ENCODE peak calls at places on chromosome 22, in nine cellular contexts. One of them, this sample, is unnamed.

GRCh38 chr22:19891350-19892248 is 36.9 kb upstream of the GNB1L start:
- DNase-seq in BJ: no peak
- DNase-seq in breast epithelium: no peak
- DNase-seq in naive thymus-derived CD4-positive, alpha-beta T cell: peak
- DNase-seq in psoas muscle: no peak
- DNase-seq in iPS DF 6.9: peak
- DNase-seq in left lung: no peak
- DNase-seq in A549: no peak
- DNase-seq in brain microvascular endothelial cell: peak
- DNase-seq in this sample: peak

GRCh38 chr22:20930004-20930403 is 12.8 kb downstream of the CRKL start:
- DNase-seq in BJ: no peak
- DNase-seq in breast epithelium: no peak
- DNase-seq in naive thymus-derived CD4-positive, alpha-beta T cell: no peak
- DNase-seq in psoas muscle: no peak
- DNase-seq in iPS DF 6.9: no peak
- DNase-seq in left lung: no peak
- DNase-seq in A549: no peak
- DNase-seq in brain microvascular endothelial cell: no peak
- DNase-seq in this sample: no peak

GRCh38 chr22:47056361-47056760 is 293.9 kb downstream of the TBC1D22A start:
- DNase-seq in BJ: no peak
- DNase-seq in breast epithelium: no peak
- DNase-seq in naive thymus-derived CD4-positive, alpha-beta T cell: no peak
- DNase-seq in psoas muscle: no peak
- DNase-seq in iPS DF 6.9: no peak
- DNase-seq in left lung: no peak
- DNase-seq in A549: no peak
- DNase-seq in brain microvascular endothelial cell: no peak
- DNase-seq in this sample: no peak

GRCh38 chr22:19503869-19504268 is 20.3 kb downstream of the CLDN5 start:
- DNase-seq in BJ: no peak
- DNase-seq in breast epithelium: no peak
- DNase-seq in naive thymus-derived CD4-positive, alpha-beta T cell: no peak
- DNase-seq in psoas muscle: no peak
- DNase-seq in iPS DF 6.9: no peak
- DNase-seq in left lung: no peak
- DNase-seq in A549: no peak
- DNase-seq in brain microvascular endothelial cell: no peak
- DNase-seq in this sample: no peak

GRCh38 chr22:31556627-31557203 is 60.4 kb downstream of the SFI1 start:
- DNase-seq in BJ: no peak
- DNase-seq in breast epithelium: no peak
- DNase-seq in naive thymus-derived CD4-positive, alpha-beta T cell: peak
- DNase-seq in psoas muscle: no peak
- DNase-seq in iPS DF 6.9: no peak
- DNase-seq in left lung: no peak
- DNase-seq in A549: peak
- DNase-seq in brain microvascular endothelial cell: peak
- DNase-seq in this sample: peak

GRCh38 chr22:37386441-37386840 is 40.8 kb downstream of the ELFN2 start:
- DNase-seq in BJ: no peak
- DNase-seq in breast epithelium: no peak
- DNase-seq in naive thymus-derived CD4-positive, alpha-beta T cell: no peak
- DNase-seq in psoas muscle: no peak
- DNase-seq in iPS DF 6.9: no peak
- DNase-seq in left lung: no peak
- DNase-seq in A549: no peak
- DNase-seq in brain microvascular endothelial cell: no peak
- DNase-seq in this sample: no peak

GRCh38 chr22:25210831-25211230 is 8.6 kb upstream of the CRYBB2 start:
- DNase-seq in BJ: no peak
- DNase-seq in breast epithelium: no peak
- DNase-seq in naive thymus-derived CD4-positive, alpha-beta T cell: no peak
- DNase-seq in psoas muscle: no peak
- DNase-seq in iPS DF 6.9: no peak
- DNase-seq in left lung: no peak
- DNase-seq in A549: no peak
- DNase-seq in brain microvascular endothelial cell: no peak
- DNase-seq in this sample: no peak

GRCh38 chr22:41998361-41999261 is at the start of gene WBP2NL:
- DNase-seq in BJ: peak
- DNase-seq in breast epithelium: peak
- DNase-seq in naive thymus-derived CD4-positive, alpha-beta T cell: peak
- DNase-seq in psoas muscle: peak
- DNase-seq in iPS DF 6.9: no peak
- DNase-seq in left lung: peak
- DNase-seq in A549: peak
- DNase-seq in brain microvascular endothelial cell: peak
- DNase-seq in this sample: no peak

GRCh38 chr22:19840059-19840458 is 14.6 kb downstream of the GNB1L start:
- DNase-seq in BJ: no peak
- DNase-seq in breast epithelium: no peak
- DNase-seq in naive thymus-derived CD4-positive, alpha-beta T cell: no peak
- DNase-seq in psoas muscle: no peak
- DNase-seq in iPS DF 6.9: no peak
- DNase-seq in left lung: no peak
- DNase-seq in A549: no peak
- DNase-seq in brain microvascular endothelial cell: no peak
- DNase-seq in this sample: no peak

GRCh38 chr22:32723632-32724031 is 77.9 kb upstream of the TIMP3 start:
- DNase-seq in BJ: peak
- DNase-seq in breast epithelium: no peak
- DNase-seq in naive thymus-derived CD4-positive, alpha-beta T cell: peak
- DNase-seq in psoas muscle: peak
- DNase-seq in iPS DF 6.9: no peak
- DNase-seq in left lung: peak
- DNase-seq in A549: no peak
- DNase-seq in brain microvascular endothelial cell: peak
- DNase-seq in this sample: peak

GRCh38 chr22:27801197-27801615 is 350 bp downstream of the MN1 start:
- DNase-seq in BJ: no peak
- DNase-seq in breast epithelium: no peak
- DNase-seq in naive thymus-derived CD4-positive, alpha-beta T cell: peak
- DNase-seq in psoas muscle: peak
- DNase-seq in iPS DF 6.9: no peak
- DNase-seq in left lung: no peak
- DNase-seq in A549: peak
- DNase-seq in brain microvascular endothelial cell: no peak
- DNase-seq in this sample: peak

GRCh38 chr22:44924098-44924497 is 85.7 kb downstream of the PHF21B start:
- DNase-seq in BJ: no peak
- DNase-seq in breast epithelium: no peak
- DNase-seq in naive thymus-derived CD4-positive, alpha-beta T cell: no peak
- DNase-seq in psoas muscle: no peak
- DNase-seq in iPS DF 6.9: no peak
- DNase-seq in left lung: no peak
- DNase-seq in A549: no peak
- DNase-seq in brain microvascular endothelial cell: no peak
- DNase-seq in this sample: no peak

GRCh38 chr22:29704528-29705285 is 15.1 kb upstream of the CABP7 start:
- DNase-seq in BJ: no peak
- DNase-seq in breast epithelium: no peak
- DNase-seq in naive thymus-derived CD4-positive, alpha-beta T cell: no peak
- DNase-seq in psoas muscle: no peak
- DNase-seq in iPS DF 6.9: no peak
- DNase-seq in left lung: no peak
- DNase-seq in A549: peak
- DNase-seq in brain microvascular endothelial cell: peak
- DNase-seq in this sample: peak

GRCh38 chr22:29703595-29704195 is 16.1 kb upstream of the CABP7 start:
- DNase-seq in BJ: no peak
- DNase-seq in breast epithelium: no peak
- DNase-seq in naive thymus-derived CD4-positive, alpha-beta T cell: no peak
- DNase-seq in psoas muscle: no peak
- DNase-seq in iPS DF 6.9: no peak
- DNase-seq in left lung: no peak
- DNase-seq in A549: no peak
- DNase-seq in brain microvascular endothelial cell: no peak
- DNase-seq in this sample: no peak

GRCh38 chr22:29700949-29701927 is 18.6 kb upstream of the CABP7 start:
- DNase-seq in BJ: no peak
- DNase-seq in breast epithelium: no peak
- DNase-seq in naive thymus-derived CD4-positive, alpha-beta T cell: peak
- DNase-seq in psoas muscle: no peak
- DNase-seq in iPS DF 6.9: no peak
- DNase-seq in left lung: no peak
- DNase-seq in A549: peak
- DNase-seq in brain microvascular endothelial cell: no peak
- DNase-seq in this sample: no peak

GRCh38 chr22:29702025-29702930 is 17.5 kb upstream of the CABP7 start:
- DNase-seq in BJ: no peak
- DNase-seq in breast epithelium: no peak
- DNase-seq in naive thymus-derived CD4-positive, alpha-beta T cell: no peak
- DNase-seq in psoas muscle: no peak
- DNase-seq in iPS DF 6.9: no peak
- DNase-seq in left lung: no peak
- DNase-seq in A549: peak
- DNase-seq in brain microvascular endothelial cell: no peak
- DNase-seq in this sample: no peak

GRCh38 chr22:29702931-29703594 is 16.7 kb upstream of the CABP7 start:
- DNase-seq in BJ: no peak
- DNase-seq in breast epithelium: no peak
- DNase-seq in naive thymus-derived CD4-positive, alpha-beta T cell: no peak
- DNase-seq in psoas muscle: peak
- DNase-seq in iPS DF 6.9: no peak
- DNase-seq in left lung: peak
- DNase-seq in A549: no peak
- DNase-seq in brain microvascular endothelial cell: no peak
- DNase-seq in this sample: no peak
- H3K4me3 ChIP-seq in BJ: no peak
- H3K4me3 ChIP-seq in breast epithelium: no peak
- H3K4me3 ChIP-seq in naive thymus-derived CD4-positive, alpha-beta T cell: no peak
- H3K4me3 ChIP-seq in psoas muscle: no peak
- H3K4me3 ChIP-seq in iPS DF 6.9: no peak
- H3K4me3 ChIP-seq in left lung: no peak
- H3K4me3 ChIP-seq in A549: no peak
- H3K4me3 ChIP-seq in brain microvascular endothelial cell: no peak
- H3K4me3 ChIP-seq in this sample: no peak

DNA sequence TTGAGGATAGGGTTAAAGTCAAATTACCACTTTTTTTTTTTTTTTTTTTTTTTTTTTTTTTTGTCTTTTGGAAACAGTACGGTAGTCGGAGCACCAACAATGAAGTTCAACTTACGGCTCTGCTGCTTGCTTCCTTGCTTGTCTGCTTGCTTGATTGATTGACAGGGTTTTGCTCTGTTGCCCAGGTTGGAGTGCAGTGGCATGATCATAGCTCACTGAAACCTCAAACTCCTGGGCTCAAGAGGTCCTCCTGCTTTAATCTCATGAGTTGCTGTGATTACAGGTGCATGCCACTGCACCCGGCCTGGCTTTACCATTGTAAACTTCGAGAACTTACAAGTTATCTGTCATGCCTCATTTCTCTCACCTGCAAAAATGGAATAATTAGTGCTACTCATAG is 5.8 kb downstream of the SGSM3 start:
- DNase-seq in BJ: no peak
- DNase-seq in breast epithelium: no peak
- DNase-seq in naive thymus-derived CD4-positive, alpha-beta T cell: no peak
- DNase-seq in psoas muscle: no peak
- DNase-seq in iPS DF 6.9: no peak
- DNase-seq in left lung: peak
- DNase-seq in A549: no peak
- DNase-seq in brain microvascular endothelial cell: no peak
- DNase-seq in this sample: no peak
- H3K4me3 ChIP-seq in BJ: no peak
- H3K4me3 ChIP-seq in breast epithelium: no peak
- H3K4me3 ChIP-seq in naive thymus-derived CD4-positive, alpha-beta T cell: no peak
- H3K4me3 ChIP-seq in psoas muscle: no peak
- H3K4me3 ChIP-seq in iPS DF 6.9: no peak
- H3K4me3 ChIP-seq in left lung: no peak
- H3K4me3 ChIP-seq in A549: no peak
- H3K4me3 ChIP-seq in brain microvascular endothelial cell: no peak
- H3K4me3 ChIP-seq in this sample: no peak

DNA sequence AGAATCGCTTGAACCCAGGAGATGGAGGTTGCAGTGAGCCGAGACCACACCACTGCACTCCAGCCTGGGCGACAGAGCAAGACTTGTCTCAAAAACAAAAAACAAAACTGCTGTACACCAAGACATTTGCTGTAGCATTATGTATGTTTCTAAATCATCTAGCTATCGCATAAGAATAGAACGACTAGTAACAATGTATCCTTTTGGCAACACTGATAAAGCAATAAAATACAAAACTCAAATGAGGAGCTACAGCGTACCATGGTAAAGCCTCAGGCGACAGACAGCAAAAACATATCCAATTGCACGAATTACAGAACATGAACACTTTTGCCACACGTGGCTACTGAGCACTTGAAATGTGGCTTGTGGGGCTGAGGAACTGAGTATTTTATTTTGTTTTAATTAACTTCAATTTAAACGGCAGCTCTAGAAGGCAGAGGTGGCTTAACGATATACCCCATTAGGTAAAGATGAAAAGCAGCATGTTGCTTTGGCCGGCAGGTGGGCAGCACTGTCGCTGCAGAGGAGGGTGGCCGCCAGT is 2.3 kb downstream of the TUBGCP6 start:
- DNase-seq in BJ: no peak
- DNase-seq in breast epithelium: no peak
- DNase-seq in naive thymus-derived CD4-positive, alpha-beta T cell: no peak
- DNase-seq in psoas muscle: no peak
- DNase-seq in iPS DF 6.9: no peak
- DNase-seq in left lung: no peak
- DNase-seq in A549: no peak
- DNase-seq in brain microvascular endothelial cell: no peak
- DNase-seq in this sample: no peak
- H3K4me3 ChIP-seq in BJ: peak
- H3K4me3 ChIP-seq in breast epithelium: peak
- H3K4me3 ChIP-seq in naive thymus-derived CD4-positive, alpha-beta T cell: peak
- H3K4me3 ChIP-seq in psoas muscle: peak
- H3K4me3 ChIP-seq in iPS DF 6.9: no peak
- H3K4me3 ChIP-seq in left lung: peak
- H3K4me3 ChIP-seq in A549: no peak
- H3K4me3 ChIP-seq in brain microvascular endothelial cell: peak
- H3K4me3 ChIP-seq in this sample: peak

GRCh38 chr22:50285568-50286229 is 15.5 kb upstream of the MAPK11 start:
- DNase-seq in BJ: no peak
- DNase-seq in breast epithelium: no peak
- DNase-seq in naive thymus-derived CD4-positive, alpha-beta T cell: no peak
- DNase-seq in psoas muscle: no peak
- DNase-seq in iPS DF 6.9: no peak
- DNase-seq in left lung: no peak
- DNase-seq in A549: no peak
- DNase-seq in brain microvascular endothelial cell: no peak
- DNase-seq in this sample: no peak

GRCh38 chr22:50286701-50287318 is 16.6 kb upstream of the MAPK11 start:
- DNase-seq in BJ: no peak
- DNase-seq in breast epithelium: no peak
- DNase-seq in naive thymus-derived CD4-positive, alpha-beta T cell: no peak
- DNase-seq in psoas muscle: no peak
- DNase-seq in iPS DF 6.9: no peak
- DNase-seq in left lung: no peak
- DNase-seq in A549: no peak
- DNase-seq in brain microvascular endothelial cell: no peak
- DNase-seq in this sample: no peak

GRCh38 chr22:50287731-50288130 is 17.6 kb upstream of the MAPK11 start:
- DNase-seq in BJ: no peak
- DNase-seq in breast epithelium: no peak
- DNase-seq in naive thymus-derived CD4-positive, alpha-beta T cell: no peak
- DNase-seq in psoas muscle: no peak
- DNase-seq in iPS DF 6.9: no peak
- DNase-seq in left lung: no peak
- DNase-seq in A549: no peak
- DNase-seq in brain microvascular endothelial cell: no peak
- DNase-seq in this sample: no peak

GRCh38 chr22:50284479-50284878 is 14.3 kb upstream of the MAPK11 start:
- DNase-seq in BJ: no peak
- DNase-seq in breast epithelium: no peak
- DNase-seq in naive thymus-derived CD4-positive, alpha-beta T cell: no peak
- DNase-seq in psoas muscle: no peak
- DNase-seq in iPS DF 6.9: no peak
- DNase-seq in left lung: no peak
- DNase-seq in A549: no peak
- DNase-seq in brain microvascular endothelial cell: no peak
- DNase-seq in this sample: no peak

GRCh38 chr22:50286275-50286674 is 16.1 kb upstream of the MAPK11 start:
- DNase-seq in BJ: no peak
- DNase-seq in breast epithelium: no peak
- DNase-seq in naive thymus-derived CD4-positive, alpha-beta T cell: no peak
- DNase-seq in psoas muscle: no peak
- DNase-seq in iPS DF 6.9: no peak
- DNase-seq in left lung: no peak
- DNase-seq in A549: no peak
- DNase-seq in brain microvascular endothelial cell: no peak
- DNase-seq in this sample: no peak
- H3K4me3 ChIP-seq in BJ: no peak
- H3K4me3 ChIP-seq in breast epithelium: no peak
- H3K4me3 ChIP-seq in naive thymus-derived CD4-positive, alpha-beta T cell: no peak
- H3K4me3 ChIP-seq in psoas muscle: no peak
- H3K4me3 ChIP-seq in iPS DF 6.9: no peak
- H3K4me3 ChIP-seq in left lung: no peak
- H3K4me3 ChIP-seq in A549: no peak
- H3K4me3 ChIP-seq in brain microvascular endothelial cell: no peak
- H3K4me3 ChIP-seq in this sample: no peak

This sample was measured in SJSA1.